ENCODE peak calls at places on chromosomes 5 and 9, in seven cellular contexts. R is upper lobe of right lung, H is esophagus squamous epithelium, B is right cardiac atrium, U is heart right ventricle, G is tibial nerve, E is fibroblast of lung. D is an unnamed sample. For H3K4me1, the result is how much of the 10 kb centered on the place peaks cover.

GRCh38 chr9:127308559-127309429 is 44.2 kb downstream of the GARNL3 start:
- DNase-seq in R (no peak), H (no peak), B (no peak), U (no peak), G (no peak), E (peak), D (no peak)

GRCh38 chr5:148179234-148179824 is 11.0 kb downstream of the SPINK14 start:
- DNase-seq in R (no peak), H (no peak), B (no peak), U (peak), G (no peak), E (peak), D (no peak)

GRCh38 chr5:129973716-129974426 is 69.6 kb downstream of the CHSY3 start:
- DNase-seq in R (no peak), H (no peak), B (no peak), U (no peak), G (no peak), E (peak), D (no peak)

GRCh38 chr9:78406146-78406545 is 109.2 kb downstream of the PSAT1 start:
- DNase-seq in R (no peak), H (no peak), B (no peak), U (no peak), G (no peak), E (peak), D (no peak)

GRCh38 chr5:131943914-131944313 is 1.5 kb downstream of the MEIKIN start:
- DNase-seq in R (no peak), H (no peak), B (no peak), U (no peak), G (no peak), E (no peak), D (no peak)

GRCh38 chr9:26779072-26779471 is 113.5 kb downstream of the CAAP1 start:
- DNase-seq in R (no peak), H (no peak), B (no peak), U (no peak), G (no peak), E (no peak), D (no peak)

GRCh38 chr5:10839916-10840599 is 79.0 kb upstream of the DAP start:
- DNase-seq in R (no peak), H (no peak), B (no peak), U (no peak), G (no peak), E (no peak), D (no peak)

GRCh38 chr9:34218452-34218851 is 39.6 kb downstream of the UBAP1 start:
- DNase-seq in R (no peak), H (no peak), B (no peak), U (no peak), G (no peak), E (no peak), D (no peak)

GRCh38 chr9:114733814-114734213 is 51.8 kb upstream of the TEX48 start:
- DNase-seq in R (no peak), H (no peak), B (no peak), U (no peak), G (no peak), E (peak), D (no peak)

GRCh38 chr9:133147412-133148271 is 16.1 kb downstream of the GBGT1 start:
- DNase-seq in R (peak), H (no peak), B (peak), U (peak), G (peak), E (peak), D (peak)

GRCh38 chr5:60996368-60996767 is 51.4 kb downstream of the NDUFAF2 start:
- DNase-seq in R (no peak), H (no peak), B (no peak), U (no peak), G (no peak), E (no peak), D (no peak)

GRCh38 chr5:75566710-75567309 is 44.4 kb upstream of the ANKDD1B start:
- DNase-seq in R (no peak), H (no peak), B (no peak), U (peak), G (no peak), E (peak), D (no peak)

GRCh38 chr5:150142800-150143724 is 12.6 kb downstream of the PDGFRB start:
- DNase-seq in R (no peak), H (no peak), B (peak), U (peak), G (peak), E (peak), D (no peak)
- H3K4me1 ChIP-seq in R (half or more), H (half or more), B (under half), U (under half), G (half or more), E (half or more), D (under half)

DNA sequence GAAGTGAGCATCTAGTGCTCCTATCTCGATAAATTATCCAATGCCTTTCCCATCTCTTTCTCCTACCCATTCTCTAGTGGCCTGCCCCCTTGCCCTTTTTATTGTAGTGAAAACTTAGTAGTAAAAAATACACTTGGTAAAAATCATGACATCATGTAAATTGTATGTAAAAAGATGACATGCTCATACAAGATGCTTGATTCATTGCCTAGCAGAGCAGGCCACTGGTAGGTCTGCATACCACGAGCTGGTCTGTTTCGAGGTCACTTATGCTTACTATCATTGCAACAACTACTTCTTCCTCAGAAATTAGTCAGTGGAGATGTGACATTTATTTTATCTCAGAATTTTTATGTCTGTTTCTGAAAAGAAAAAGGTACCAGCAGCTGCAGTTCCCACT is 177.3 kb downstream of the C9orf152 start:
- DNase-seq in R (no peak), H (no peak), B (no peak), U (no peak), G (no peak), E (peak), D (no peak)
- H3K27ac ChIP-seq in R (peak), H (no peak), B (no peak), U (no peak), G (no peak), E (peak), D (no peak)

GRCh38 chr9:131862261-131862660 is 122.4 kb upstream of the RAPGEF1 start:
- DNase-seq in R (no peak), H (no peak), B (no peak), U (no peak), G (no peak), E (no peak), D (no peak)

GRCh38 chr9:131867611-131868192 is 127.8 kb upstream of the RAPGEF1 start:
- DNase-seq in R (no peak), H (no peak), B (no peak), U (no peak), G (no peak), E (no peak), D (no peak)

GRCh38 chr9:131864531-131864930 is 124.7 kb upstream of the RAPGEF1 start:
- DNase-seq in R (no peak), H (no peak), B (no peak), U (no peak), G (no peak), E (no peak), D (no peak)

GRCh38 chr9:131868766-131869165 is 128.9 kb upstream of the RAPGEF1 start:
- DNase-seq in R (no peak), H (no peak), B (peak), U (no peak), G (no peak), E (peak), D (no peak)

DNA sequence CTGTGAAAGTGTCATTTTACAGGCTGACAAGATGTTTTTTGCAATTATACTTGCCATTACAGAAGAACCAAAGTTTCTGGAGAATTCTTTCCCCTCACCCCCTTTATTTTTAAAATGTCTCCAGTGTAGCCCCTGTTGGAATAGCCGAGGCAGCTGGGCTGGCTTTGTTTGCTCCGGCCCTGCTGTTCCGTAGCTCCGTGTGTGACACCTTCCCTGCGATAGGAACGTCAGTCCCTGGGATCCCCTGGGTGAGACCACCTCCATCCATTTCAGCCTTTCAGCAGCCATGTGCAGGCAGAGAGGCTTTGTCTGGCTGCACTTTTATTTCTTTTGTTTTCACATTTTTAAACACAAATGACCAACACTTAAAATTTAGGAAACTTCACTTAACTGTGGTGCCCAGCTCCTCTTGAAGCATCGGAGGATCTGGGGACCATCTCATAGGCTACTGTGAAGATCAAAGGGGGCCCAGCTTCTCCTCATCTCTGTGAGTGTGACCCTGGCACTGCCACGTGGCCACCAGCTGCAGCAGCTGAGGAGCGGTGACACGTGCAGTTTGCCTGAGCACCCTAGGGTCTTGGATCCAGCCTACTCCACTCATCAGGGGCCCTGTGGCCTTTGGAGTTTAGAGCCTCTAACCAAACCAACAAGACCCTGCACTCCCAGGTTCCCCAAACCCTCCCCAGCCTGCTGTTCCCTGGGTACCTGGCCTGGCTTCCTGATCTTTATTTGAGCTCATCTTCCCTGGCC is 125.7 kb upstream of the RAPGEF1 start:
- DNase-seq in R (no peak), H (no peak), B (no peak), U (no peak), G (no peak), E (no peak), D (no peak)
- H3K4me1 ChIP-seq in R (under half), H (under half), B (under half), U (under half), G (under half), E (under half), D (under half)

GRCh38 chr5:32504923-32505596 is 60.5 kb upstream of the ZFR start:
- DNase-seq in R (no peak), H (no peak), B (peak), U (peak), G (peak), E (peak), D (no peak)

GRCh38 chr5:32506809-32507208 is 62.3 kb upstream of the ZFR start:
- DNase-seq in R (no peak), H (no peak), B (peak), U (no peak), G (no peak), E (peak), D (no peak)

GRCh38 chr5:32506251-32506661 is 61.7 kb upstream of the ZFR start:
- DNase-seq in R (no peak), H (no peak), B (no peak), U (peak), G (no peak), E (no peak), D (no peak)

GRCh38 chr5:32507738-32508434 is 63.3 kb upstream of the ZFR start:
- DNase-seq in R (no peak), H (no peak), B (no peak), U (no peak), G (no peak), E (peak), D (no peak)

DNA sequence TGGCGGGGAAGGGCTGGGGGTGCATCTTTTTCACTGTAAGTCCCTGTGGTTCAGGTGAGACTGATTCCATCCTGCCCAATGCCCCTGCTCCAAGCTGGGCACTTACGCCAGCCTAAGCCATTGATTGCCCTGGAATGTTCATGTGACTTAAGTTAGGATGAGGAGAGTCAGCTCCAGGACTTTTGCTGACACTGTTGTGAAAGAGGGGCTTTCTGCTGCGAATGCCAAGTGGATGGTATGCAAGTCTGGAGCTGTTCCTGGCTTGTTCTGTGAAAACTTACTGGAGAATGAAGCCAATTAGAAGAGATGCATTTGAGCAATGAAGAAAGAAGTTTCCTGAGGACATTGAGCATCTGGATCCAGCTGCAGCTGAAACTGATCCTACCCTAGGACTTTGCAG is 61.2 kb upstream of the ZFR start:
- DNase-seq in R (no peak), H (no peak), B (peak), U (no peak), G (no peak), E (peak), D (no peak)
- H3K27ac ChIP-seq in R (no peak), H (no peak), B (peak), U (no peak), G (no peak), E (peak), D (no peak)

GRCh38 chr5:177372910-177373309 is 11.3 kb upstream of the SLC34A1 start:
- DNase-seq in R (no peak), H (no peak), B (no peak), U (no peak), G (no peak), E (no peak), D (no peak)
- H3K4me1 ChIP-seq in R (under half), H (half or more), B (under half), U (under half), G (under half), E (under half), D (under half)

DNA sequence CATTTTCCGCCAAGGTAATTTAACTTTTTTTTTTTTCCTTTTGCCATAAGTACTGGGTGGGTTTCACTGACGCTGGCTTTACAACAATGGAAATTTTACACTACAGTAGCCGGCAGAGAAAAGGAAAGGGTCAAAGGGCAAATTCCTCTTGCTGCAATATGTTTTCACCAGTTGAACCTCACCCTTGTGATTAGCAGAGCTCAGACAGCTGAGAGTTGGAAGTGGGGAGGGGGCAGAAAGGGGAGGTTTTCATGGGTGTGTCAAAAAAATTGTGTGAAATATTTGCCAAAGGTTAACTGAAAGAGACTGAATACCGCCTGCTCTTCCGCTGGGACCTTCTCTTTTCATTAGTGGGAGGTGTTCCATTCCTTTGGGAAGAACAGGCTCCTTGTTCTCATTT is 296.9 kb downstream of the ADAMTS6 start:
- DNase-seq in R (no peak), H (no peak), B (no peak), U (no peak), G (no peak), E (no peak), D (no peak)
- H3K27ac ChIP-seq in R (no peak), H (no peak), B (no peak), U (no peak), G (no peak), E (no peak), D (no peak)

DNA sequence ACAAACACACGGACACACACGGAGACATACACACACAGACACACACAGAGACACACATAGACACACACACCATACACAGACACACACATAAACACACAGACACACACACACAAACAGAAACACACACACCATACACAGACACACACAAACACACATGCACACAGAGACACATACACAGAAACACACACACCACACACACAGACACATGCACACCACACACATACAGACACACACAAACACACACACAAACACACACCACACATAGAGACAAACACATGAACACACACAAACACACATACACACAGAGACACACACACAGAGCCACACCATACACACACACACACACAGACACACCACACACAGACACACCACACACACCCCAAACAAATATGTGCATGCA is 152.7 kb upstream of the FOXD4L5 start:
- DNase-seq in R (no peak), H (no peak), B (no peak), U (no peak), G (no peak), E (no peak), D (no peak)
- H3K4me1 ChIP-seq in R (under half), H (under half), B (under half), U (under half), G (under half), E (under half), D (under half)

GRCh38 chr9:88990721-88991065 is 575 bp upstream of the S1PR3 start:
- DNase-seq in R (no peak), H (no peak), B (peak), U (no peak), G (no peak), E (no peak), D (no peak)

GRCh38 chr9:88989961-88990570 is 1.2 kb upstream of the S1PR3 start:
- DNase-seq in R (no peak), H (no peak), B (no peak), U (no peak), G (no peak), E (no peak), D (no peak)

GRCh38 chr9:88987646-88988045 is 3.6 kb upstream of the S1PR3 start:
- DNase-seq in R (no peak), H (no peak), B (no peak), U (no peak), G (no peak), E (no peak), D (no peak)

GRCh38 chr9:88991066-88992030 is at the start of gene S1PR3:
- DNase-seq in R (peak), H (no peak), B (peak), U (peak), G (peak), E (peak), D (no peak)

DNA sequence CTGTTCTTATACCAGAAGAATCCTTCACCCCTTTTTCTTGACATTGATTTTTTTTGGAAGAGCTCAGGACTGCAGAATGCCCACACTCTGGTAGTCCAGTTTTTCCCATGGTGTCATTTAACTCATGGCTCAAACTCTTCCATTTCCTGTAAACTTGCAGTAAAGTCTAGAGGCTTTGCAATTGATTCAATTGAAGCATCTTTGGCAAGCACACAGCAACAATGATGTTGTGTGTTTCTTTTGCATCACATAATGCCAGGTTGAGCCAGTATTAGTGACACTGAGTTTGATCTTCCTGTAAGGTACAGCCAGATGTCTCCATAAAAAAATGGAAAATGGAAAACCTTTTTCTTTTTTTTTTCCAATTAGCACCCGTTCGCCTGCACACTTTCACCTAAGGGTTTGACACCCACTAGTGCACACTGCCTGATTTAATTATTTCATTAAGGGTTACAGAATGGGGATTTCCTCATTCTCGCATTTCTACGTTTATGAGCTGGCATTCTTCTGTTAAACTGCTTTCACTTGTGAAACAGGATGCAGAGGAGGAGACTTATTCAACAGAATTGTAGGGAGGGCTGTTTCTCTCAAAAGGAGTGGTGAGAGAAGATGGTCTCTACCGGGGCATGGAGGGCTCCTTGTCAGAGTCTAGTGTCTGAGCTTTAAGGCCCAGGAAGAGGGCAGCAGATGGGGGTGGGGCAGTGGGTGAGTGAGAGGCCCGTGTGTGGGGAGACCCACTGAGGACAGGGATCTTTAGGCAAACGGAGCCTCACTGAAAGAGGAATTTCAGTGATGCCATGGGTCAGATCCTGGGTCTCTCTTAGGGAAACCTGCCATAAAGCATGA is 2.2 kb upstream of the S1PR3 start:
- DNase-seq in R (no peak), H (no peak), B (no peak), U (no peak), G (no peak), E (peak), D (no peak)
- H3K27ac ChIP-seq in R (no peak), H (peak), B (no peak), U (no peak), G (peak), E (no peak), D (no peak)

DNA sequence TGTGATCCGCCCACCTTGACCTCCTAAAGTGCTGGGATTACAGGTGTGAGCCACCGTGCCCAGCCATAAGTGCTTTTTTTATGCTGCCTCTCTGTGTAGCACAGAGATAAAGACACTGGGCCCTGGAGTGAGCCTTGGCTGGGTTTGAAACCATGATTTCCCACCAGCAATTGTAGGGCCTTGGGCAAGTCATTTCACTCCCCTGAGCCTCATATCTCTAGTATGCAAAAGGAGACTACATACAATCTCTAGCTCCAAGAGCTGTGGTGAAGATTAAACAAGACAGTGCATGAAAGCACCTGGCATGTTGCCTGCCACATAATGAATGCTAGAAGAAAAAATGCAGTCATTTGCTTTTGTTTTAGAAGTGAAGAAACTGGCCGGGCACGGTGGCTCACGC is 3.9 kb downstream of the FABP6 start:
- DNase-seq in R (no peak), H (no peak), B (no peak), U (no peak), G (no peak), E (peak), D (no peak)
- H3K4me1 ChIP-seq in R (under half), H (under half), B (under half), U (under half), G (under half), E (under half), D (under half)